ENCODE peak calls at places on chromosome 20, in nine cellular contexts. I is heart right ventricle; H is right atrium auricular region; N is heart left ventricle; U is PC-3; C is body of pancreas; F is CD4-positive, alpha-beta memory T cell; A is ovary; V is effector memory CD4-positive, alpha-beta T cell. L is an unnamed sample. For H3K9me3, the result is how much of the 10 kb centered on the place peaks cover.

GRCh38 chr20:10004900-10005299 is 29.9 kb upstream of the ANKEF1 start:
- DNase-seq in V (no peak), A (no peak), N (no peak), I (no peak), C (no peak), U (no peak), H (no peak), F (no peak), L (no peak)

GRCh38 chr20:13396036-13396435 is 175.0 kb downstream of the ISM1 start:
- DNase-seq in C (no peak), H (no peak), F (no peak), I (no peak), U (no peak), A (no peak), N (no peak), V (no peak), L (no peak)

GRCh38 chr20:44336725-44337380 is at the start of gene R3HDML:
- DNase-seq in U (no peak), V (no peak), I (no peak), H (no peak), C (no peak), A (no peak), F (no peak), N (no peak), L (no peak)

GRCh38 chr20:44407402-44408184 is 52.1 kb downstream of the HNF4A start:
- DNase-seq in A (no peak), V (no peak), C (no peak), H (no peak), N (no peak), I (no peak), F (no peak), U (peak), L (no peak)

GRCh38 chr20:5513975-5514516 is 197.3 kb upstream of the PROKR2 start:
- DNase-seq in N (no peak), I (no peak), C (no peak), H (no peak), A (no peak), F (no peak), U (peak), V (no peak), L (no peak)

GRCh38 chr20:5719861-5720401 is 30.3 kb upstream of the SHLD1 start:
- DNase-seq in N (no peak), I (no peak), F (no peak), U (peak), H (no peak), C (no peak), A (no peak), V (no peak), L (peak)

GRCh38 chr20:43842126-43843020 is 72.3 kb upstream of the TOX2 start:
- DNase-seq in U (no peak), C (no peak), V (no peak), H (peak), I (no peak), N (no peak), F (no peak), A (no peak), L (no peak)

GRCh38 chr20:63589261-63590217 is 15.5 kb upstream of the HELZ2 start:
- DNase-seq in N (peak), V (no peak), H (no peak), C (peak), A (no peak), F (no peak), U (no peak), I (no peak), L (peak)

GRCh38 chr20:2914160-2914559 is 40.9 kb downstream of the PTPRA start:
- DNase-seq in N (no peak), I (no peak), U (peak), C (no peak), A (no peak), H (no peak), V (no peak), F (no peak), L (no peak)

GRCh38 chr20:50054626-50055511 is 58.1 kb downstream of the UBE2V1 start:
- DNase-seq in I (no peak), U (no peak), A (peak), N (peak), H (no peak), V (no peak), C (no peak), F (no peak), L (peak)

GRCh38 chr20:57658447-57659130 is 38.4 kb upstream of the ZBP1 start:
- DNase-seq in A (peak), C (peak), N (peak), U (no peak), I (peak), V (no peak), F (no peak), H (peak), L (peak)
- H3K4me3 ChIP-seq in A (no peak), C (no peak), N (no peak), U (no peak), I (no peak), V (no peak), F (no peak), H (no peak), L (no peak)

GRCh38 chr20:48735112-48735511 is 92.7 kb downstream of the PREX1 start:
- DNase-seq in A (no peak), F (no peak), I (no peak), C (no peak), N (no peak), H (no peak), V (no peak), U (no peak), L (no peak)
- H3K27ac ChIP-seq in A (no peak), F (no peak), I (peak), C (no peak), N (no peak), H (no peak), V (peak), U (no peak), L (no peak)

GRCh38 chr20:61595216-61595615 is 343.2 kb downstream of the CDH4 start:
- DNase-seq in U (no peak), C (no peak), F (no peak), N (no peak), A (no peak), V (no peak), H (no peak), I (no peak), L (no peak)

GRCh38 chr20:61597996-61598395 is 345.9 kb downstream of the CDH4 start:
- DNase-seq in U (no peak), C (no peak), A (no peak), H (no peak), V (no peak), I (no peak), N (no peak), F (no peak), L (no peak)

GRCh38 chr20:61590236-61590635 is 338.2 kb downstream of the CDH4 start:
- DNase-seq in C (no peak), I (no peak), V (no peak), N (no peak), U (no peak), F (no peak), A (no peak), H (no peak), L (no peak)

GRCh38 chr20:61598586-61598985 is 346.5 kb downstream of the CDH4 start:
- DNase-seq in I (no peak), V (no peak), F (no peak), H (no peak), C (no peak), A (no peak), U (no peak), N (no peak), L (no peak)

GRCh38 chr20:61594198-61594597 is 342.1 kb downstream of the CDH4 start:
- DNase-seq in A (no peak), C (no peak), N (no peak), V (no peak), H (no peak), U (no peak), I (no peak), F (no peak), L (no peak)
- H3K9me3 ChIP-seq in A (under half), C (under half), N (under half), V (under half), H (under half), U (under half), I (under half), F (under half), L (under half)

DNA sequence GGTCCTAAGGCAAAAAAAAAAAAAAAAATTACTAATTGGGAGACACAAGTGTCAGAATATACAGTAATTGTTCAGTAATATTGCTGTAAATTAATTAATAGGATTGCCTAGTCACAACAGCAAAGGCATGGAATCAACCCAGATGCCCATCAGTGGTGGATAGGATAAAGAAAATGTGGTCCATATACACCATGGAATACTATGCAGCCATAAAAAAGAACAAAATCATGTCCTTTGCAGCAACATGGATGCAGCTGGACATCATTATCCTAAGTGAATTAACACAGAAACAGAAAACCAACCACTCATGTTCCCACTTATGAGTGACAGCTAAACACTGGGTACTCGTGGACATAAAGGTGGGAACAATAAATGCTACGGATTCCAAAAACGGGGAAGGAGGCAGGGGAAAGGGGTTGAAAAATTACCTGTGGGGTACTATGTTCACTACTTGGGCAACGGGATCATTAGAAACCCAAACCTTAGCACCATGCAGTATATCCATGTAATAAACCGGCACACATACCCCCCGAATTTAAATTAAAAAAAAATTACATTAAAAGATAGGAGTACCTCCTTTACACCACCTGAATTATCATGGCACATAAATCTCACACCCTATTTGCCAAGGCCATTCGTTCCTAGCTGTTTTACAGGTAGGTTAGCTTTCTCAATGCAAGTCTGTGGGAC is 689 bp upstream of the PFDN4 start:
- DNase-seq in A (no peak), N (no peak), I (no peak), U (no peak), F (no peak), V (no peak), H (no peak), C (no peak), L (no peak)
- H3K4me3 ChIP-seq in A (peak), N (no peak), I (peak), U (peak), F (peak), V (peak), H (peak), C (no peak), L (peak)

DNA sequence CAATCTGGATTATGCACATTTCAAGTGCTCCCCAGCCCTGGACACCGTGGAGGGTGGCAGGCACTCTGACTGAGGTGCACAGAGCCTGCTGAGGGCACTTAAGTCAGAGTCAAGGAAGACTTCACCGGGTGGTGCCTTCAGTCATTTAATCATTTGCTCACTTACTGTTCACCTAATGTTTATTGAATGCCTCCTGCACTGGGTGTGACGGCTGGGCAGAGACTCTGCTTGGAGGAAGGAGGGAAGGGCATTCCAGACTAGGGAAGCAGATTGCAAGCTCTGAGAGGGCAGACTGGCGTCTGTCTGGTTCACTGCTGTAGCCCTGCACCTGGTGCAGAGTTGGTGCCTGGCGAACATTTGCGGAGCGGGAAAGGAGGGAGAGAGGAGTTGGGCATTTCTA is 54.2 kb upstream of the FAM83D start:
- DNase-seq in F (peak), I (no peak), U (peak), A (no peak), V (no peak), H (no peak), N (no peak), C (no peak), L (no peak)
- H3K27ac ChIP-seq in F (peak), I (peak), U (no peak), A (no peak), V (peak), H (no peak), N (no peak), C (no peak), L (no peak)

GRCh38 chr20:29472606-29473005 is 1784.9 kb upstream of the DEFB115 start:
- DNase-seq in C (no peak), A (no peak), H (no peak), I (no peak), V (no peak), F (no peak), N (no peak), U (no peak), L (no peak)
- H3K9me3 ChIP-seq in C (under half), A (under half), H (under half), I (under half), V (under half), F (under half), N (under half), U (under half), L (under half)

GRCh38 chr20:59578602-59579403 is 25.5 kb upstream of the PHACTR3 start:
- DNase-seq in H (no peak), V (no peak), I (no peak), U (no peak), C (no peak), F (no peak), A (no peak), N (no peak), L (no peak)
- H3K4me3 ChIP-seq in H (no peak), V (no peak), I (no peak), U (no peak), C (no peak), F (no peak), A (no peak), N (no peak), L (no peak)

DNA sequence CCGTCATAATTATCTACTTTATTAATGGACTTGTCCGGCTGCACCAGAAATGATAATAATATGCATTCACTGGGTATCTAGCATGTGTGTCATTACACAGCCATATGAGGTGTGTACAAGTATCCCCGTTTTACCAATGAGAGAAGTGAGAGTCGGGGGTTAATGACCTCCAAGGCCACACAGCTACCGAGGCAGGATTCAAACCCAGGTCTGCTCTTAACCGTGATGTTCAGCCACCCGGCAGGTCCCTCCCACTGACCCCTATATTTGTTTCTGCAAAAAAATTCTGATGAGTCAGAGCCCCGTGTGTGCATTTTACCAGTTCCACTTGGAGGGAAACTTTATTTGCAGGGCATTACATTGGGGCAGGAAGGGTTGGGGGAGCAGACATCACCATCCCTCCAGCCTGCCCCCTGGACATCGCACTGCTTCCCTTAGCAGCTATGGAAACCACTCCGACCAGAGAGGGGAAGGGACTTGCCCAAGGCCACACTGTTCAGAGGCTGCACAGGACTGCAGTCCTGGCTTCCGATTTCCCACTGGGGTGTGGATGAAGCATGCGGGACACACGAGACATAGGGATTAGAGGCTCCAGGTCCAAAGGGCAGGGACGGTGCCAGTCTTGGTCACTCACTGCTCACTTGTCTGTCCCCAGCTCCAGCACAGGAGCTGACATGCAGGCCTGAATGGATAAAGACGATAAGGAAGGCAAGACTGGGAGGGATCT is 10.1 kb upstream of the SRC start:
- DNase-seq in C (no peak), A (no peak), I (no peak), U (peak), V (no peak), N (no peak), H (no peak), F (no peak), L (no peak)
- H3K27ac ChIP-seq in C (peak), A (no peak), I (peak), U (peak), V (no peak), N (peak), H (no peak), F (no peak), L (no peak)

GRCh38 chr20:41599699-41600104 is 18.5 kb downstream of the CHD6 start:
- DNase-seq in F (no peak), A (no peak), I (no peak), H (no peak), N (no peak), U (no peak), C (no peak), V (no peak), L (no peak)
- H3K9me3 ChIP-seq in F (under half), A (under half), I (under half), H (under half), N (under half), U (under half), C (under half), V (under half), L (under half)

GRCh38 chr20:57449398-57450354 is 58.5 kb downstream of the RBM38 start:
- DNase-seq in I (no peak), V (no peak), A (no peak), U (peak), N (no peak), C (no peak), H (no peak), F (no peak), L (no peak)
- H3K4me3 ChIP-seq in I (no peak), V (no peak), A (no peak), U (no peak), N (no peak), C (no peak), H (no peak), F (no peak), L (no peak)

L was measured in right cardiac atrium.